ENCODE peak calls at places on chromosomes 16 and 17, in four cellular contexts. N is heart right ventricle, E is endodermal cell, L is AG08396. T is an unnamed sample.

GRCh38 chr17:52158450-52159042 is at the start of gene CA10:
- DNase-seq in L (no peak), E (peak; percentile 95), N (no peak), T (no peak)

GRCh38 chr16:16109453-16110110 is 113.7 kb downstream of the ABCC6 start:
- DNase-seq in E (peak; percentile 71), L (no peak), N (no peak), T (no peak)

GRCh38 chr16:58116046-58116445 is 13.1 kb downstream of the CFAP20 start:
- DNase-seq in E (no peak), L (no peak), N (no peak), T (peak; percentile 89)

GRCh38 chr16:2165861-2166260 is 10.3 kb downstream of the TRAF7 start:
- DNase-seq in L (no peak), E (no peak), N (no peak), T (no peak)

GRCh38 chr16:53614346-53614745 is 89.3 kb downstream of the RPGRIP1L start:
- DNase-seq in N (no peak), L (no peak), E (no peak), T (no peak)

GRCh38 chr16:57191056-57191536 is 5.0 kb downstream of the RSPRY1 start:
- DNase-seq in N (no peak), E (no peak), L (no peak), T (peak; percentile 50)

GRCh38 chr16:10037771-10038170 is 144.5 kb downstream of the GRIN2A start:
- DNase-seq in N (no peak), L (no peak), E (no peak), T (peak; percentile 41)

GRCh38 chr17:55763856-55764255 is 13.0 kb downstream of the PCTP start:
- DNase-seq in E (no peak), L (peak; percentile 26), N (no peak), T (peak; percentile 65)

GRCh38 chr16:28165549-28166046 is 46.2 kb downstream of the XPO6 start:
- DNase-seq in N (no peak), E (no peak), L (no peak), T (no peak)